ENCODE peak calls at places on chromosomes 12 and 14, in four cellular contexts. D is heart right ventricle, R is stomach, O is Peyer's patch. J is an unnamed sample. For H3K4me1, the result is how much of the 10 kb centered on the place peaks cover.

GRCh38 chr12:9331218-9331626 is 123.0 kb upstream of the PZP start:
- DNase-seq in D (peak), R (peak), O (peak), J (peak)

GRCh38 chr14:71855399-71856036 is 76.7 kb upstream of the RGS6 start:
- DNase-seq in D (peak), R (peak), O (peak), J (no peak)

GRCh38 chr12:80769553-80770140 is 52.9 kb downstream of the MYF5 start:
- DNase-seq in D (no peak), R (no peak), O (no peak), J (no peak)

GRCh38 chr12:125065021-125065752 is at the start of gene AACS:
- DNase-seq in D (peak), R (peak), O (peak), J (peak)

GRCh38 chr12:77133566-77133965 is 68.2 kb upstream of the E2F7 start:
- DNase-seq in D (peak), R (peak), O (no peak), J (no peak)

GRCh38 chr12:68175566-68176033 is 16.1 kb upstream of the IFNG start:
- DNase-seq in D (no peak), R (no peak), O (peak), J (peak)

GRCh38 chr12:24562761-24563392 is 386.0 kb downstream of the BCAT1 start:
- DNase-seq in D (peak), R (no peak), O (no peak), J (no peak)

GRCh38 chr12:91562476-91562875 is 379.9 kb upstream of the DCN start:
- DNase-seq in D (no peak), R (no peak), O (no peak), J (peak)

GRCh38 chr14:60151715-60152114 is 13.5 kb downstream of the DHRS7 start:
- DNase-seq in D (peak), R (peak), O (peak), J (peak)

GRCh38 chr14:89429206-89430091 is 12.4 kb upstream of the FOXN3 start:
- DNase-seq in D (no peak), R (no peak), O (no peak), J (no peak)

GRCh38 chr14:70809238-70810214 is at the start of gene MAP3K9:
- DNase-seq in D (peak), R (peak), O (peak), J (peak)

GRCh38 chr12:1777798-1778197 is 42.6 kb upstream of the LRTM2 start:
- DNase-seq in D (no peak), R (no peak), O (no peak), J (no peak)

GRCh38 chr14:99690636-99691035 is 6.5 kb downstream of the CYP46A1 start:
- DNase-seq in D (no peak), R (no peak), O (no peak), J (no peak)

DNA sequence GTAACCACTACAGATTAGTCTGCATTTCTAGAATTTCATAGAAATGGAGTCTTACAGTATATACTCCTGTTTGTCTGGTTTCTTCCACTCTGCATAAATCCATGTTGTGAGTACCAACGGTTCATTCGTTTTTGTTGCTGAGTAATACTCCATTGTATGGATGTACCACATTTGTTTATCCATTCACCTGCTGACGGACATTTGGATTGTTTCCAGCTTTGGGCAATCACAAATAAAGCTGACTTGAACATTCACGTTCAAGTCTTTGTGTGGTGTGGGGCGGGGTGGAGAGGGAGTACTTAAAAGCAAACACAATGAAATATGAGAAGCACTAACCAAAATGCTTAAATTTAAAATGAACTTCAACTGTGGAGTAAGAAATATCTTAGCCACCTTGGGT is 7.1 kb downstream of the HECTD4 start:
- DNase-seq in D (no peak), R (no peak), O (no peak), J (no peak)
- H3K4me1 ChIP-seq in D (under half), R (under half), O (under half), J (under half)

GRCh38 chr14:32480337-32480736 is 151.2 kb downstream of the AKAP6 start:
- DNase-seq in D (no peak), R (no peak), O (no peak), J (no peak)
- H3K4me3 ChIP-seq in D (no peak), R (no peak), O (no peak), J (no peak)

GRCh38 chr14:95537298-95538089 is 2.6 kb downstream of the GLRX5 start:
- DNase-seq in D (no peak), R (no peak), O (no peak), J (no peak)
- H3K4me1 ChIP-seq in D (half or more), R (under half), O (under half), J (under half)

GRCh38 chr12:47777741-47778558 is 4.9 kb downstream of the SLC48A1 start:
- DNase-seq in D (no peak), R (peak), O (no peak), J (no peak)

GRCh38 chr12:47777151-47777550 is 4.1 kb downstream of the SLC48A1 start:
- DNase-seq in D (no peak), R (no peak), O (no peak), J (no peak)

GRCh38 chr12:47779301-47779942 is 6.4 kb downstream of the SLC48A1 start:
- DNase-seq in D (peak), R (peak), O (peak), J (peak)

GRCh38 chr12:47779943-47780504 is 7.0 kb downstream of the SLC48A1 start:
- DNase-seq in D (no peak), R (no peak), O (no peak), J (no peak)

GRCh38 chr12:47778842-47779241 is 5.8 kb downstream of the SLC48A1 start:
- DNase-seq in D (no peak), R (no peak), O (no peak), J (no peak)
- H3K4me3 ChIP-seq in D (no peak), R (no peak), O (no peak), J (no peak)

GRCh38 chr14:73245401-73246325 is 8.4 kb downstream of the PAPLN start:
- DNase-seq in D (peak), R (peak), O (peak), J (peak)
- H3K4me1 ChIP-seq in D (under half), R (under half), O (under half), J (under half)

GRCh38 chr14:102923201-102923919 is 897 bp downstream of the AMN start:
- DNase-seq in D (no peak), R (no peak), O (no peak), J (no peak)
- H3K4me3 ChIP-seq in D (peak), R (peak), O (peak), J (no peak)

GRCh38 chr12:52552681-52553195 is at the start of gene KRT71:
- DNase-seq in D (no peak), R (no peak), O (no peak), J (no peak)
- H3K4me1 ChIP-seq in D (under half), R (under half), O (under half), J (under half)